ENCODE peak calls at places on chromosomes 2 and 18, in seven cellular contexts. One of them, this sample, is unnamed.

GRCh38 chr18:21262979-21263378 is 20.9 kb downstream of the GREB1L start:
- DNase-seq in SW480: no peak
- DNase-seq in C1 segment of cervical spinal cord: no peak
- DNase-seq in left ventricle myocardium inferior: no peak
- DNase-seq in mucosa of descending colon: no peak
- DNase-seq in kidney tubule cell: no peak
- DNase-seq in SHP77: no peak
- DNase-seq in this sample: peak; percentile 15

GRCh38 chr2:15704086-15704787 is 112.6 kb downstream of the DDX1 start:
- DNase-seq in mucosa of descending colon: no peak
- DNase-seq in SW480: no peak
- DNase-seq in C1 segment of cervical spinal cord: no peak
- DNase-seq in left ventricle myocardium inferior: no peak
- DNase-seq in SHP77: no peak
- DNase-seq in kidney tubule cell: peak; percentile 8
- DNase-seq in this sample: peak; percentile 9

GRCh38 chr2:38269421-38269820 is 107.7 kb downstream of the ATL2 start:
- DNase-seq in kidney tubule cell: no peak
- DNase-seq in SHP77: no peak
- DNase-seq in mucosa of descending colon: no peak
- DNase-seq in left ventricle myocardium inferior: no peak
- DNase-seq in C1 segment of cervical spinal cord: no peak
- DNase-seq in SW480: no peak
- DNase-seq in this sample: no peak

GRCh38 chr2:75788925-75789324 is 78.2 kb upstream of the GCFC2 start:
- DNase-seq in SW480: no peak
- DNase-seq in SHP77: no peak
- DNase-seq in left ventricle myocardium inferior: no peak
- DNase-seq in C1 segment of cervical spinal cord: no peak
- DNase-seq in mucosa of descending colon: no peak
- DNase-seq in kidney tubule cell: peak; percentile 18
- DNase-seq in this sample: peak; percentile 42

GRCh38 chr2:10883880-10884529 is 27.7 kb upstream of the KCNF1 start:
- DNase-seq in mucosa of descending colon: peak; percentile 33
- DNase-seq in kidney tubule cell: peak; percentile 28
- DNase-seq in SW480: no peak
- DNase-seq in left ventricle myocardium inferior: no peak
- DNase-seq in SHP77: no peak
- DNase-seq in C1 segment of cervical spinal cord: no peak
- DNase-seq in this sample: no peak

GRCh38 chr2:235160281-235160805 is 208.5 kb downstream of the SH3BP4 start:
- DNase-seq in left ventricle myocardium inferior: no peak
- DNase-seq in SHP77: no peak
- DNase-seq in mucosa of descending colon: no peak
- DNase-seq in SW480: no peak
- DNase-seq in C1 segment of cervical spinal cord: no peak
- DNase-seq in kidney tubule cell: no peak
- DNase-seq in this sample: no peak

GRCh38 chr2:154692927-154693326 is 5.6 kb upstream of the KCNJ3 start:
- DNase-seq in kidney tubule cell: no peak
- DNase-seq in C1 segment of cervical spinal cord: no peak
- DNase-seq in left ventricle myocardium inferior: no peak
- DNase-seq in SHP77: no peak
- DNase-seq in SW480: peak; percentile 25
- DNase-seq in mucosa of descending colon: no peak
- DNase-seq in this sample: peak; percentile 51

GRCh38 chr2:72685666-72686065 is 140.2 kb downstream of the EXOC6B start:
- DNase-seq in left ventricle myocardium inferior: no peak
- DNase-seq in SHP77: no peak
- DNase-seq in C1 segment of cervical spinal cord: no peak
- DNase-seq in SW480: no peak
- DNase-seq in kidney tubule cell: no peak
- DNase-seq in mucosa of descending colon: no peak
- DNase-seq in this sample: peak; percentile 47

GRCh38 chr2:237968048-237968862 is 1.4 kb downstream of the UBE2F start:
- DNase-seq in SHP77: no peak
- DNase-seq in kidney tubule cell: peak; percentile 54
- DNase-seq in mucosa of descending colon: peak; percentile 51
- DNase-seq in left ventricle myocardium inferior: no peak
- DNase-seq in SW480: no peak
- DNase-seq in C1 segment of cervical spinal cord: no peak
- DNase-seq in this sample: peak; percentile 68

GRCh38 chr2:143034292-143035074 is 94.7 kb upstream of the ARHGAP15 start:
- DNase-seq in SW480: peak; percentile 83
- DNase-seq in left ventricle myocardium inferior: no peak
- DNase-seq in kidney tubule cell: peak; percentile 85
- DNase-seq in C1 segment of cervical spinal cord: no peak
- DNase-seq in mucosa of descending colon: peak; percentile 59
- DNase-seq in SHP77: peak; percentile 18
- DNase-seq in this sample: peak; percentile 77

GRCh38 chr2:47093626-47094025 is 61.5 kb downstream of the STPG4 start:
- DNase-seq in mucosa of descending colon: no peak
- DNase-seq in left ventricle myocardium inferior: no peak
- DNase-seq in kidney tubule cell: no peak
- DNase-seq in SW480: no peak
- DNase-seq in C1 segment of cervical spinal cord: no peak
- DNase-seq in SHP77: no peak
- DNase-seq in this sample: no peak

GRCh38 chr2:2180446-2180845 is 150.6 kb downstream of the MYT1L start:
- DNase-seq in C1 segment of cervical spinal cord: no peak
- DNase-seq in SW480: no peak
- DNase-seq in left ventricle myocardium inferior: no peak
- DNase-seq in kidney tubule cell: no peak
- DNase-seq in mucosa of descending colon: no peak
- DNase-seq in SHP77: no peak
- DNase-seq in this sample: no peak

GRCh38 chr2:85389139-85389538 is 21.0 kb downstream of the CAPG start:
- DNase-seq in mucosa of descending colon: no peak
- DNase-seq in left ventricle myocardium inferior: no peak
- DNase-seq in SW480: no peak
- DNase-seq in kidney tubule cell: no peak
- DNase-seq in SHP77: no peak
- DNase-seq in C1 segment of cervical spinal cord: no peak
- DNase-seq in this sample: no peak

This sample was measured in epithelial cell of esophagus.